ENCODE peak calls at places on chromosomes 12 and 14, in five cellular contexts. S is OCI-LY7; H is stomach; U is effector memory CD4-positive, alpha-beta T cell; M is ovary. Z is an unnamed sample.
A peak's percentile ranks its signal among the peaks of the same experiment; 100 is the strongest.

GRCh38 chr14:74240794-74241610 is 1.8 kb downstream of the VSX2 start:
- DNase-seq in S (no peak), H (no peak), U (no peak), M (no peak), Z (no peak)

GRCh38 chr14:61956517-61956916 is 194.3 kb downstream of the SNAPC1 start:
- DNase-seq in S (no peak), H (no peak), U (no peak), M (no peak), Z (no peak)

GRCh38 chr14:74548881-74549280 is 55.3 kb downstream of the ISCA2 start:
- DNase-seq in S (no peak), H (peak; percentile 30), U (no peak), M (no peak), Z (no peak)

GRCh38 chr14:88550078-88550477 is 4.7 kb downstream of the PTPN21 start:
- DNase-seq in S (no peak), H (no peak), U (no peak), M (no peak), Z (no peak)

GRCh38 chr14:79328863-79329262 is 882.4 kb downstream of the DIO2 start:
- DNase-seq in S (no peak), H (no peak), U (no peak), M (no peak), Z (no peak)

GRCh38 chr14:38366374-38366773 is 110.5 kb upstream of the CLEC14A start:
- DNase-seq in S (no peak), H (no peak), U (no peak), M (no peak), Z (no peak)

GRCh38 chr12:93317227-93317626 is 60.5 kb upstream of the NUDT4 start:
- DNase-seq in S (no peak), H (no peak), U (no peak), M (no peak), Z (no peak)

GRCh38 chr14:61355892-61356325 is 34.5 kb downstream of the PRKCH start:
- DNase-seq in S (no peak), H (no peak), U (peak; percentile 27), M (no peak), Z (no peak)

GRCh38 chr12:83179999-83180398 is 493.3 kb downstream of the TMTC2 start:
- DNase-seq in S (no peak), H (no peak), U (no peak), M (no peak), Z (no peak)

GRCh38 chr12:19963972-19964371 is 404.4 kb upstream of the PDE3A start:
- DNase-seq in S (no peak), H (no peak), U (no peak), M (no peak), Z (no peak)

GRCh38 chr14:95523051-95523817 is 6.8 kb upstream of the SYNE3 start:
- DNase-seq in S (no peak), H (no peak), U (no peak), M (no peak), Z (no peak)

GRCh38 chr14:60775296-60775695 is 40.7 kb downstream of the MNAT1 start:
- DNase-seq in S (no peak), H (no peak), U (no peak), M (no peak), Z (no peak)

GRCh38 chr14:95453713-95453980 is 62.8 kb downstream of the SYNE3 start:
- DNase-seq in S (no peak), H (no peak), U (no peak), M (no peak), Z (no peak)

GRCh38 chr14:85131523-85131922 is 398.4 kb upstream of the FLRT2 start:
- DNase-seq in S (peak; percentile 0), H (peak; percentile 57), U (no peak), M (no peak), Z (no peak)

GRCh38 chr14:73142216-73142615 is 5.9 kb downstream of the PSEN1 start:
- DNase-seq in S (no peak), H (no peak), U (no peak), M (no peak), Z (no peak)

GRCh38 chr12:48687595-48687994 is 5.6 kb upstream of the KANSL2 start:
- DNase-seq in S (no peak), H (no peak), U (no peak), M (no peak), Z (no peak)

GRCh38 chr12:124531281-124531745 is 36.1 kb downstream of the NCOR2 start:
- DNase-seq in S (no peak), H (no peak), U (no peak), M (no peak), Z (no peak)

GRCh38 chr14:26709019-26709418 is 111.2 kb upstream of the NOVA1 start:
- DNase-seq in S (no peak), H (no peak), U (no peak), M (no peak), Z (no peak)

GRCh38 chr14:92907316-92907911 is 15.5 kb upstream of the CHGA start:
- DNase-seq in S (no peak), H (no peak), U (no peak), M (no peak), Z (no peak)

GRCh38 chr12:86634706-86635410 is 378.7 kb upstream of the MGAT4C start:
- DNase-seq in S (no peak), H (no peak), U (no peak), M (no peak), Z (no peak)

GRCh38 chr12:55019784-55020183 is at the start of gene NEUROD4:
- DNase-seq in S (no peak), H (peak; percentile 40), U (no peak), M (no peak), Z (no peak)

GRCh38 chr14:86852530-86852929 is 1140.5 kb downstream of the GALC start:
- DNase-seq in S (no peak), H (no peak), U (no peak), M (no peak), Z (no peak)

GRCh38 chr12:26701604-26702215 is 131.3 kb downstream of the ITPR2 start:
- DNase-seq in S (peak; percentile 54), H (no peak), U (no peak), M (no peak), Z (peak; percentile 74)

GRCh38 chr12:128009108-128009507 is 257.9 kb upstream of the TMEM132C start:
- DNase-seq in S (no peak), H (no peak), U (no peak), M (no peak), Z (no peak)

GRCh38 chr14:57897148-57897547 is 31.3 kb upstream of the SLC35F4 start:
- DNase-seq in S (no peak), H (no peak), U (no peak), M (no peak), Z (no peak)

GRCh38 chr12:34249271-34249670 is 227.0 kb downstream of the ALG10 start:
- DNase-seq in S (no peak), H (no peak), U (no peak), M (no peak), Z (no peak)

GRCh38 chr12:51358496-51358895 is 12.0 kb upstream of the CELA1 start:
- DNase-seq in S (no peak), H (no peak), U (no peak), M (no peak), Z (no peak)

GRCh38 chr12:8922544-8922943 is 8.2 kb downstream of the PHC1 start:
- DNase-seq in S (no peak), H (no peak), U (no peak), M (no peak), Z (no peak)

GRCh38 chr14:74892745-74893144 is 11.0 kb downstream of the DLST start:
- DNase-seq in S (no peak), H (no peak), U (no peak), M (no peak), Z (no peak)

GRCh38 chr14:64951724-64952123 is 9.2 kb upstream of the GPX2 start:
- DNase-seq in S (no peak), H (no peak), U (no peak), M (no peak), Z (no peak)

GRCh38 chr14:64950889-64951288 is 8.3 kb upstream of the GPX2 start:
- DNase-seq in S (no peak), H (no peak), U (no peak), M (no peak), Z (no peak)

GRCh38 chr14:64953310-64953654 is 10.7 kb upstream of the GPX2 start:
- DNase-seq in S (no peak), H (no peak), U (no peak), M (no peak), Z (no peak)

GRCh38 chr14:64952598-64953309 is 10.2 kb upstream of the GPX2 start:
- DNase-seq in S (peak; percentile 18), H (no peak), U (no peak), M (no peak), Z (peak; percentile 68)

DNA sequence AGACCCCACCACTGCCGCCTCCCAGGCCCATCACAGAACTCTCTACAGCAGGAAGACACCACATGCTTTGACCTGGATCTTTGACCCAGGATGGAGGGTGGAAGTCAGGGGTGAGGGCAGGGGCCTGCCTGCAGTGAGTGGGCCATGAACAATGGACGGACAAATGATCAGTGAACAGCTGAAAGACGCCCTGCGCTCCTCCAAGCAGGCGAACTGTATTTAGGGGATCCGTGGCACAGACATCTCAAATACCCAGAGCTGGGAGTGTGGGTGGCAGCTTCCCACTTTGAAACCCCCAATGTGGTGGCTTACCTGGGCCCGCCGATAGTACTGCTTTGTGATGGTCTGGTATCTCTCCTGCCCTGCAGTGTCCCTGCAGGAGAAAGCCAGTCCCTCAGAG is 8.7 kb upstream of the GPX2 start:
- DNase-seq in S (no peak), H (no peak), U (no peak), M (no peak), Z (no peak)
- H3K27ac ChIP-seq in S (no peak overlapping the region), H (no peak overlapping the region), U (no peak overlapping the region), M (no peak overlapping the region), Z (no peak overlapping the region)

DNA sequence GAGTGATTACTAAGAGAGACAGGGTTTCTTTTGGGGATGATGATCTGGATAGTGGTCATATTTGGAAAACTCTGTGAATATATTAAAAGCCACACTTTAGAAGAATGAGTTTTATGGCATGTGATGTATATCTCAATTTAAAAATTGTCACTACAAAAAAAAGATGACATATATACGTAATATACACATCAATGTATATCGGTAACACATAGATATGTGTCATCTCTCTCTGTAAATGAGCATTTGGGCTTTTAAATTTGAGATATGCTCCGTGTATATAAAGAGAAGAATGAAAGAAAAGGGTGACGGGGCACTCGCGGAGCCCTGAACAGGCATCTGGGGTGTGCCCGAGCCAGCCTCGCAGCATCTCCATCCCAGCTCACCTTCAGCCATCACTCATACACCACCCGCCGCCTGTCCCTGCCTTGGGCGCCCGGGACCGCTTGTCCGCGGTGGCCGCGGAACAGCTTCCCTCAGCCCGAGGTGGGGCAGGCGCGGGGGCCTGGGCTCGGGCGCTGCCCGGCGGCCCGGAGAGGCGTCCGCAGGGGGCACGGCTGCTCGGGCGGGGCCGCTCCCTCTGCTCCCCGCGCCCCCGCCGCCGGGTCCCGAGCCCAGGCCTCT is 592 bp downstream of the SLC41A2 start:
- DNase-seq in S (no peak), H (peak; percentile 52), U (peak; percentile 9), M (no peak), Z (no peak)
- H3K27ac ChIP-seq in S (no peak overlapping the region), H (peak overlapping the region; percentile 95), U (peak overlapping the region; percentile 63), M (peak overlapping the region; percentile 86), Z (no peak overlapping the region)

GRCh38 chr12:47277972-47278448 is 198.3 kb upstream of the AMIGO2 start:
- DNase-seq in S (no peak), H (no peak), U (no peak), M (no peak), Z (no peak)
- H3K27ac ChIP-seq in S (no peak overlapping the region), H (no peak overlapping the region), U (peak overlapping the region; percentile 59), M (no peak overlapping the region), Z (no peak overlapping the region)

GRCh38 chr12:120571299-120571698 is 9.9 kb downstream of the POP5 start:
- DNase-seq in S (no peak), H (no peak), U (no peak), M (no peak), Z (no peak)

GRCh38 chr12:120574106-120574505 is 7.1 kb downstream of the POP5 start:
- DNase-seq in S (no peak), H (no peak), U (no peak), M (no peak), Z (no peak)

GRCh38 chr12:120579179-120579578 is 2.0 kb downstream of the POP5 start:
- DNase-seq in S (no peak), H (no peak), U (no peak), M (no peak), Z (no peak)

GRCh38 chr12:120573560-120573959 is 7.6 kb downstream of the POP5 start:
- DNase-seq in S (no peak), H (no peak), U (no peak), M (no peak), Z (no peak)
- H3K27ac ChIP-seq in S (no peak overlapping the region), H (no peak overlapping the region), U (no peak overlapping the region), M (no peak overlapping the region), Z (no peak overlapping the region)